ENCODE peak calls at places on chromosome 21, in nine cellular contexts. B is A549, N is pancreas, V is Panc1, G is GM23338, T is adrenal gland, E is hepatocyte, Y is foreskin keratinocyte, L is psoas muscle. P is an unnamed sample. For H3K4me1, the result is how much of the 10 kb centered on the place peaks cover.

GRCh38 chr21:45983981-45984551 is 2.5 kb downstream of the COL6A1 start:
- DNase-seq in L (peak), E (no peak), T (no peak), B (no peak), G (no peak), V (no peak), N (no peak), Y (no peak), P (no peak)

GRCh38 chr21:41460578-41461527 is 34.8 kb downstream of the MX1 start:
- DNase-seq in B (peak), Y (peak), N (peak), E (peak), G (peak), L (peak), T (peak), V (peak), P (peak)

GRCh38 chr21:44294391-44295162 is 5.3 kb upstream of the PFKL start:
- DNase-seq in L (peak), V (no peak), N (no peak), T (peak), E (no peak), G (no peak), B (no peak), Y (no peak), P (no peak)

GRCh38 chr21:45981641-45982255 is at the start of gene COL6A1:
- DNase-seq in B (no peak), G (peak), E (peak), L (peak), T (peak), N (peak), Y (no peak), V (no peak), P (no peak)

GRCh38 chr21:14550200-14550599 is 4.1 kb upstream of the SAMSN1 start:
- DNase-seq in T (no peak), V (no peak), L (no peak), E (no peak), N (no peak), Y (no peak), G (no peak), B (no peak), P (no peak)

GRCh38 chr21:15063081-15063820 is 1.5 kb downstream of the NRIP1 start:
- DNase-seq in B (no peak), T (no peak), V (no peak), L (no peak), N (no peak), G (no peak), Y (peak), E (peak), P (no peak)

GRCh38 chr21:34986561-34987533 is 62.3 kb downstream of the RUNX1 start:
- DNase-seq in N (no peak), E (peak), B (no peak), V (no peak), L (no peak), Y (peak), T (no peak), G (peak), P (no peak)

GRCh38 chr21:17427157-17427556 is 85.7 kb upstream of the CXADR start:
- DNase-seq in V (no peak), T (no peak), E (no peak), Y (no peak), N (no peak), G (no peak), L (no peak), B (no peak), P (no peak)

GRCh38 chr21:26795398-26795790 is 49.8 kb downstream of the ADAMTS1 start:
- DNase-seq in L (no peak), Y (no peak), T (no peak), B (no peak), G (no peak), V (no peak), N (no peak), E (no peak), P (no peak)

DNA sequence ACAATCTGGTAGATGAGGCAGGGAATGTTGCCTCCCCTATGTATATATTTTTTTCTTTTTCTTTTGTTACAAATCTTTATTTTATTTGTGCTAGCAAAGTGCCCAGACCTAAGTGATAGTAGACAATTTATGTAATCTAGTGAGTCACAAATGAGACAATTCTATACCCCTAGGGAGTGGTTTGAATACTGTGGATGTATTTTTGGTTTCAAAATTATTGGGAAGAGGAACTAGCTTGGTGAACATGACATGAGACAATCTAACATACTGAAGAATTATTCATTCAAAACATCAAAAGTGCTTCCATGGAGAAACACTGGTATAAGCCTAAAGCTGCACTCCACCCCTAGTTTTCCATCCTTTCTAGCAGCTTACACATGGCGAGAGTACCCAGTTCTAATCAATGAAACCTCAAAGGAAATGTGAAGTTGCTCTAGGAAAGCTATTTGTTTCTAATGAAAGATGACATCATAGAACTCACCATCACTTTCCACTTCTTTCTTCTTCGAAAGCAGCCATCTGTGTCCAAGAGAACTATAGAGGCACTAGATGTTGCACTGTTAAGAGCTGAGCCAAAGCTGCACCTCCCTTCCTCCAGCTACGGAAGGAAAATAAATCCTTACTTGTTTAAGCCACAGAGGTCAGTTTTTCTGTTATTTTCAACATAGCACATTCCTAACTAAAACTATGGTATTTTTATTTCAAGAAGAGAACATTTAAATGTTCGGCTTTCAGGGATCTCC is 764.6 kb downstream of the LTN1 start:
- DNase-seq in V (no peak), G (no peak), T (no peak), L (no peak), N (no peak), B (no peak), Y (no peak), E (no peak), P (no peak)
- H3K27ac ChIP-seq in V (no peak), G (no peak), T (no peak), L (no peak), N (no peak), B (no peak), Y (no peak), E (peak), P (no peak)

GRCh38 chr21:42746240-42746592 is 92.8 kb downstream of the PDE9A start:
- DNase-seq in T (no peak), E (no peak), L (no peak), G (no peak), Y (no peak), N (no peak), B (no peak), V (no peak), P (no peak)
- TF ChIP-seq CTCF in T (no peak), E (no peak), L (no peak), G (no peak), Y (no peak), N (no peak), B (no peak), V (no peak), P (no peak)

GRCh38 chr21:40115775-40116174 is 248.5 kb downstream of the PCP4 start:
- DNase-seq in E (no peak), T (no peak), L (no peak), B (no peak), N (no peak), Y (no peak), V (no peak), G (no peak), P (no peak)

GRCh38 chr21:40120944-40121575 is 253.8 kb downstream of the PCP4 start:
- DNase-seq in G (peak), B (peak), Y (peak), N (no peak), E (peak), L (no peak), T (peak), V (no peak), P (no peak)

GRCh38 chr21:40117236-40117635 is 250.0 kb downstream of the PCP4 start:
- DNase-seq in L (no peak), Y (no peak), B (no peak), N (no peak), E (no peak), G (no peak), T (no peak), V (no peak), P (no peak)

DNA sequence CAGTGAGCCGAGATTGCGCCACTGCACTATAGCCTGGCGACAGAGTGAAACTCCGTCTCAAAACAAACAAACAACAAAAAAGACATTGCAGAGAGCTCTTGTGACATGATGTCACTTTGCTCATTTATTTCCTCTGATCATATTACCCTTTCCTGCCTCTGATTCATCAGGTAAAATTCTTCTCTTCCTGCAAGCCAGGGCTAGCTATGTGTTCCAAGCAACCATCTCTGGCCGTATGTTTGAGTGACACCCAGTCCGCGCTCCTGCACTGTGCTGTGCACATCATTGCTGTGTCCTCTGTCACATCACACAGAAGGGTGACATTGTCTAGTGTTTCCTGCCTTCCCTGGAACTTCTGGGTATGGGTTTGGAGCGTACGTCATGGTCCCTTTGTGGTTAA is 251.3 kb downstream of the PCP4 start:
- DNase-seq in B (no peak), N (no peak), V (no peak), E (no peak), L (no peak), Y (peak), G (peak), T (no peak), P (no peak)
- H3K4me1 ChIP-seq in B (under half), N (under half), V (under half), E (under half), L (under half), Y (under half), G (under half), T (under half), P (under half)

DNA sequence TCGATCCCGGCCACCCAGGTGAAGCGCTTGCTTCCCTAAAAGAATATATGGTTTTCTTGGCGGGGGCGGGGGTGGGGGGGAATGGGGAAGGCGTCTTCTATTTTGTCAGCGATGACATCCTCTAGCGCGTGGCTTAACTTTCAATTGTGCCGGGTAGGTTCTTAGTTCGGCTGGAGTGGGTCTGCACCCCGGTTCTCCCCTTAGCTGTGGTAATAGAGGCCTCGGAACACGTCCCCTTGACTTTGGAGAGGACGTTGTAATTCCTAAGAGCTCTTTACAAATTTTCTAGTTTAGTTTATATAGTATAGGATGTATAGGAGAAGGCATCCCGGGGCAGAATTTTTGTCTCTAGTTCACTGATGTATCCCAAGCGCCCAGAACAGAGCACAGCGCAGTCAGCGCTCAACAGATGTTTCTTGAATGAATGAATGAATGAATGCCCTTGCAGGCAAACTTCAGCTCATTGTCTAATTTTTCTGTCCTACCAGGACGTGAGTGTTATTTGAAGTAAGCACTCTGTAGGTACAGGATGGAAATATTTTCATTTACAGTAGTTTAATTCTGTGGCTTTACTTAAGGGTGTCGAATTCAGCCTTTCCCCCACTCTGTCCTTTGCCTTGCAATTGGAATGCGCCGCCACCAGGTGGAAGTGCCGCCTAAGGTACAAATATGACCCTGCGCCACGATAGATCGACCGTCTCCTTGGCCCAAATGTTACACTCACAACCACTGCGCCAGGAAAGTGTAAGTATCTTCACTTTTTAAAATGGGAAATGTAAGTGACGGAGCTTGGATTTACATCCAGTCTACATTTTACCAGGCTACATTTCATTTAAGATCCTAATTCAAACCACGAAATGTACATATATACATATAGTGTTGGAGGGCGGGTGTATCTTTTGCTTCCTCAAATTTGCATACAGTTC is 794 bp upstream of the MRPL39 start:
- DNase-seq in N (peak), L (peak), G (peak), Y (peak), B (peak), T (peak), V (peak), E (peak), P (peak)
- H3K27ac ChIP-seq in N (peak), L (peak), G (no peak), Y (no peak), B (peak), T (peak), V (peak), E (peak), P (peak)

DNA sequence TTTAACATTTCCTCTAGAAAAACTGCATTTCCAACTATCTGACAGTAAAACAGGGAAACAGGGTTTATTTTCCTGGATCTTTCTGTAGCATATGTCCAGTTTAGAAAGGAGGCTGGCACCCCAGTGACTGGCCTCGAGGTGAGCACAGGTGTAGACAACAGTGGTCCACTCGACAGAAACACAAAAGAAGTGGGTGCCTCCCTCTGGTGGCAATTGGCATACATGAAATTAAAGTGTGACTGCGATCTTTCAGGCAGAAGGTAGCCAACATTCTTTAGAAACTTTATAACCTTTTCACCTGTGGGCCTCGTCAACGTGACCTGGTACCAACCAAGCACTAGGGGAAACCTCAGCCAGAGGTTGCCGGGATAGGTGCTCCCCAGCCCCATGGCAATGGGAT is 44.0 kb downstream of the PCP4 start:
- DNase-seq in L (no peak), Y (no peak), G (peak), N (no peak), B (peak), E (no peak), T (no peak), V (no peak), P (no peak)
- TF ChIP-seq CTCF in L (no peak), Y (no peak), G (peak), N (no peak), B (no peak), E (peak), T (no peak), V (peak), P (no peak)

DNA sequence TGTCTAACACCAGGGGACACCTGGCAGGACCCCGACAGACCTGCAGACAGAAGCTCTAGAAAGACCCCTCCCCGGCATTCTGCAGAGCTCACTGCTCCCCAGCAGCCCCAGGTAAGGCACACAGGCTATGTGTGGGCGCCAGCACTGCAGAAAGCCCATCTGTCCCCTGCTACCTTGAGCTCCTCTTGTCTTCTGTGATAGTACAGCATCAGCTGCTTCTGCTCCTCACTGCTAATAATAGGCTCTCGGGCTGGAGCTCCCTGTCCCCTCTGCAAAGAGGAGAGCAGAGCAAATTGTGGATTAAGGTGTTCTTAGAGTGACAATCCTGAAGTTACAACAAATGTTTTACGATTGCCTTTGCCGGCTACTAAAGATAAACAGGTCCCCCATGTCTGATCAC is 10.1 kb downstream of the CFAP298 start:
- DNase-seq in E (no peak), L (no peak), Y (no peak), G (no peak), N (no peak), T (no peak), B (no peak), V (no peak), P (no peak)
- H3K4me1 ChIP-seq in E (under half), L (under half), Y (under half), G (under half), N (under half), T (under half), B (under half), V (under half), P (under half)